ENCODE peak calls at places on chromosomes 5 and 9, in eight cellular contexts. D, H, R, O, W, K, L and A are unnamed samples.

GRCh38 chr9:127370651-127371648 is 26.0 kb upstream of the SLC2A8 start:
- DNase-seq in H (no peak), R (no peak), O (no peak), W (no peak), L (no peak), D (no peak), K (no peak), A (no peak)

GRCh38 chr5:112388010-112388553 is 31.0 kb downstream of the EPB41L4A start:
- DNase-seq in D (no peak), W (no peak), R (no peak), O (no peak), L (no peak), K (no peak), H (no peak), A (no peak)

GRCh38 chr9:121284733-121285451 is 16.9 kb downstream of the GSN start:
- DNase-seq in R (no peak), D (no peak), O (no peak), L (no peak), W (no peak), K (no peak), H (no peak), A (no peak)

GRCh38 chr5:175896641-175897040 is 25.3 kb downstream of the CPLX2 start:
- DNase-seq in O (no peak), R (no peak), W (no peak), H (no peak), K (no peak), D (no peak), L (no peak), A (no peak)

GRCh38 chr9:117782931-117783788 is 79.0 kb downstream of the TLR4 start:
- DNase-seq in L (peak), O (peak), D (peak), W (peak), R (peak), H (peak), K (peak), A (peak)

GRCh38 chr5:76383126-76383825 is 19.8 kb upstream of the IQGAP2 start:
- DNase-seq in H (no peak), W (no peak), R (no peak), O (no peak), D (no peak), L (no peak), K (peak), A (no peak)

GRCh38 chr5:79832911-79833310 is 143.3 kb downstream of the CMYA5 start:
- DNase-seq in O (no peak), K (no peak), W (no peak), R (no peak), D (no peak), L (no peak), H (no peak), A (no peak)

GRCh38 chr9:95857122-95857521 is 18.4 kb upstream of the ERCC6L2 start:
- DNase-seq in W (peak), O (peak), R (no peak), D (no peak), H (no peak), K (no peak), L (no peak), A (no peak)

GRCh38 chr5:153965102-153965645 is 73.5 kb downstream of the FAM114A2 start:
- DNase-seq in R (peak), H (peak), L (peak), K (peak), D (peak), O (peak), W (peak), A (no peak)

GRCh38 chr5:88769165-88769564 is 113.8 kb downstream of the MEF2C start:
- DNase-seq in K (no peak), O (peak), D (no peak), R (no peak), H (peak), W (no peak), L (no peak), A (no peak)

GRCh38 chr5:73706963-73707362 is 81.0 kb downstream of the ARHGEF28 start:
- DNase-seq in D (no peak), R (no peak), O (peak), K (no peak), L (no peak), W (peak), H (no peak), A (no peak)

GRCh38 chr5:37071901-37072581 is 177.1 kb downstream of the CPLANE1 start:
- DNase-seq in W (peak), H (peak), K (no peak), D (no peak), L (no peak), O (peak), R (peak), A (no peak)

GRCh38 chr5:6717247-6717646 is 4.0 kb downstream of the TENT4A start:
- DNase-seq in D (no peak), O (no peak), K (no peak), R (no peak), H (no peak), W (no peak), L (no peak), A (no peak)

GRCh38 chr5:115559524-115559923 is 14.9 kb upstream of the FEM1C start:
- DNase-seq in D (no peak), W (peak), R (no peak), O (peak), L (no peak), H (no peak), K (no peak), A (no peak)